ENCODE peak calls at places on chromosomes 16 and 17, in four cellular contexts. R, S, Y and U are unnamed samples.

GRCh38 chr16:71526111-71526998 is at the start of gene CHST4:
- DNase-seq in S (no peak), Y (no peak), R (peak), U (no peak)

GRCh38 chr16:88619859-88620655 is 18.3 kb upstream of the IL17C start:
- DNase-seq in S (no peak), R (peak), Y (no peak), U (no peak)

GRCh38 chr17:78774456-78774855 is 7.6 kb downstream of the CYTH1 start:
- DNase-seq in S (no peak), Y (no peak), R (no peak), U (no peak)

GRCh38 chr17:15341385-15341849 is at the start of gene TEKT3:
- DNase-seq in R (peak), Y (no peak), S (peak), U (peak)

GRCh38 chr16:592518-593306 is 2.8 kb downstream of the RAB40C start:
- DNase-seq in S (no peak), Y (no peak), R (no peak), U (no peak)

GRCh38 chr17:51165680-51166197 is 472 bp upstream of the NME2 start:
- DNase-seq in R (peak), Y (no peak), S (peak), U (no peak)

GRCh38 chr17:44894642-44895041 is 4.6 kb downstream of the EFTUD2 start:
- DNase-seq in R (no peak), Y (no peak), S (no peak), U (no peak)

GRCh38 chr17:4573115-4573514 is 11.2 kb upstream of the SMTNL2 start:
- DNase-seq in Y (no peak), S (no peak), R (no peak), U (no peak)

GRCh38 chr16:81715358-81716196 is 63.5 kb upstream of the PLCG2 start:
- DNase-seq in R (no peak), Y (peak), S (no peak), U (no peak)

GRCh38 chr16:85945424-85945751 is 46.4 kb downstream of the IRF8 start:
- DNase-seq in Y (no peak), S (no peak), R (no peak), U (no peak)

GRCh38 chr17:37230633-37231032 is 145.2 kb upstream of the C17orf78 start:
- DNase-seq in R (no peak), S (no peak), Y (no peak), U (no peak)

GRCh38 chr16:87276091-87276561 is 41.1 kb downstream of the C16orf95 start:
- DNase-seq in R (no peak), S (no peak), Y (no peak), U (peak)

GRCh38 chr16:70254965-70255286 is 3.2 kb upstream of the EXOSC6 start:
- DNase-seq in S (no peak), R (no peak), Y (no peak), U (no peak)

GRCh38 chr17:31562447-31562846 is 171.0 kb downstream of the RAB11FIP4 start:
- DNase-seq in S (no peak), R (no peak), Y (no peak), U (no peak)

GRCh38 chr17:10262451-10262850 is 64.0 kb upstream of the GAS7 start:
- DNase-seq in Y (no peak), R (no peak), S (no peak), U (no peak)

GRCh38 chr17:42467889-42468288 is 9.2 kb downstream of the ATP6V0A1 start:
- DNase-seq in R (no peak), S (no peak), Y (no peak), U (no peak)

GRCh38 chr17:6701719-6702118 is 11.4 kb downstream of the SLC13A5 start:
- DNase-seq in Y (no peak), R (no peak), S (peak), U (peak)

GRCh38 chr17:63542942-63543821 is 7.1 kb upstream of the DCAF7 start:
- DNase-seq in R (no peak), S (no peak), Y (no peak), U (no peak)

GRCh38 chr16:58409316-58409973 is 17.2 kb downstream of the GINS3 start:
- DNase-seq in R (peak), S (no peak), Y (no peak), U (peak)

GRCh38 chr17:82667668-82668000 is 19.4 kb upstream of the WDR45B start:
- DNase-seq in R (no peak), S (no peak), Y (no peak), U (no peak)

GRCh38 chr17:28684963-28685362 is 23.0 kb downstream of the SUPT6H start:
- DNase-seq in R (peak), Y (no peak), S (no peak), U (no peak)

GRCh38 chr16:84879569-84880487 is 60.0 kb downstream of the CRISPLD2 start:
- DNase-seq in S (peak), Y (no peak), R (no peak), U (peak)

GRCh38 chr17:77025781-77026180 is 115.0 kb upstream of the SEC14L1 start:
- DNase-seq in Y (no peak), R (no peak), S (no peak), U (no peak)

GRCh38 chr16:23071202-23072083 is 77.8 kb downstream of the USP31 start:
- DNase-seq in R (peak), S (no peak), Y (no peak), U (peak)

GRCh38 chr16:1012722-1013592 is 31.4 kb downstream of the SOX8 start:
- DNase-seq in S (no peak), Y (no peak), R (no peak), U (no peak)

GRCh38 chr16:46688101-46688656 is 799 bp downstream of the VPS35 start:
- DNase-seq in Y (no peak), R (peak), S (no peak), U (peak)

GRCh38 chr17:556431-556995 is 158.1 kb downstream of the VPS53 start:
- DNase-seq in R (no peak), S (no peak), Y (no peak), U (no peak)

GRCh38 chr16:19700319-19700781 is 17.7 kb downstream of the KNOP1 start:
- DNase-seq in R (peak), Y (no peak), S (no peak), U (peak)

GRCh38 chr17:56737741-56738161 is 96.0 kb downstream of the C17orf67 start:
- DNase-seq in R (peak), Y (no peak), S (no peak), U (no peak)

GRCh38 chr16:79191933-79192332 is 408.6 kb downstream of the MAF start:
- DNase-seq in R (no peak), S (no peak), Y (no peak), U (no peak)

GRCh38 chr16:5035909-5036227 is 2.1 kb upstream of the NAGPA start:
- DNase-seq in S (no peak), Y (no peak), R (no peak), U (no peak)

GRCh38 chr17:80116923-80117380 is 15.6 kb downstream of the GAA start:
- DNase-seq in Y (no peak), S (no peak), R (no peak), U (no peak)

GRCh38 chr16:3063617-3064389 is 1.6 kb upstream of the IL32 start:
- DNase-seq in S (no peak), R (no peak), Y (no peak), U (no peak)

GRCh38 chr16:56625943-56626654 is 518 bp downstream of the MT1E start:
- DNase-seq in Y (no peak), R (peak), S (no peak), U (no peak)

GRCh38 chr16:77211880-77212735 is 12.9 kb downstream of the SYCE1L start:
- DNase-seq in Y (no peak), S (peak), R (no peak), U (peak)

GRCh38 chr16:31711344-31711845 is 162.2 kb upstream of the ZNF267 start:
- DNase-seq in S (peak), R (no peak), Y (no peak), U (no peak)

GRCh38 chr16:31709181-31709580 is 164.4 kb upstream of the ZNF267 start:
- DNase-seq in R (no peak), Y (no peak), S (peak), U (no peak)

GRCh38 chr16:31710134-31710533 is 163.5 kb upstream of the ZNF267 start:
- DNase-seq in Y (no peak), R (no peak), S (no peak), U (no peak)

GRCh38 chr16:31712064-31712540 is 161.5 kb upstream of the ZNF267 start:
- DNase-seq in Y (no peak), R (no peak), S (peak), U (no peak)

DNA sequence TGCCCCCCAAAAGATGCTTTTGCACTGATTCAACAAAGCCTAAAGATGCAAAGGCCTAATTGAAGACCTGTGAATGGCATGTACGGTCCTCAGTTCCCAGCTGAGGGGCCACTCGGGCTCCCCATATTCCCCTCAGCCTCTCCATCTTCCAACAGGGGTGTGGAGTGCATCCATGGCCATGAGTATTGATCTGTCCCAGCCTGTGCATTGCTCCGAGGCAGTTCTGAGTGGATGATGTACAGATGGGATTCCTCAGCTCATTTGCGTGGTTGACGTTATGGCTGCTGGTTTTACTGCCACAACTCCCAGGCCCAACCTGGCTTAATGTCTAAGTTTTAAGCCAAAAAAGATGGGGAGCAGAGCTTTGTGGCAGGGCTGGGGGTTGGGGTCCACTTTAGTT is 162.7 kb upstream of the ZNF267 start:
- DNase-seq in S (no peak), R (no peak), Y (no peak), U (no peak)
- TF ChIP-seq FOS in S (no peak), R (no peak), Y (no peak), U (no peak)

GRCh38 chr16:11672206-11673090 is 4.2 kb downstream of the SNN start:
- DNase-seq in Y (peak), S (peak), R (no peak), U (no peak)
- TF ChIP-seq FOS in Y (no peak), S (no peak), R (no peak), U (no peak)

GRCh38 chr17:9071921-9072503 is 50.7 kb downstream of the NTN1 start:
- DNase-seq in R (no peak), Y (no peak), S (no peak), U (no peak)

GRCh38 chr17:9071016-9071415 is 49.7 kb downstream of the NTN1 start:
- DNase-seq in Y (no peak), R (no peak), S (no peak), U (no peak)

GRCh38 chr17:9074106-9074505 is 52.8 kb downstream of the NTN1 start:
- DNase-seq in Y (no peak), R (no peak), S (no peak), U (no peak)

GRCh38 chr17:9072626-9073339 is 51.5 kb downstream of the NTN1 start:
- DNase-seq in Y (no peak), R (no peak), S (no peak), U (no peak)
- TF ChIP-seq FOS in Y (no peak), R (no peak), S (no peak), U (no peak)

DNA sequence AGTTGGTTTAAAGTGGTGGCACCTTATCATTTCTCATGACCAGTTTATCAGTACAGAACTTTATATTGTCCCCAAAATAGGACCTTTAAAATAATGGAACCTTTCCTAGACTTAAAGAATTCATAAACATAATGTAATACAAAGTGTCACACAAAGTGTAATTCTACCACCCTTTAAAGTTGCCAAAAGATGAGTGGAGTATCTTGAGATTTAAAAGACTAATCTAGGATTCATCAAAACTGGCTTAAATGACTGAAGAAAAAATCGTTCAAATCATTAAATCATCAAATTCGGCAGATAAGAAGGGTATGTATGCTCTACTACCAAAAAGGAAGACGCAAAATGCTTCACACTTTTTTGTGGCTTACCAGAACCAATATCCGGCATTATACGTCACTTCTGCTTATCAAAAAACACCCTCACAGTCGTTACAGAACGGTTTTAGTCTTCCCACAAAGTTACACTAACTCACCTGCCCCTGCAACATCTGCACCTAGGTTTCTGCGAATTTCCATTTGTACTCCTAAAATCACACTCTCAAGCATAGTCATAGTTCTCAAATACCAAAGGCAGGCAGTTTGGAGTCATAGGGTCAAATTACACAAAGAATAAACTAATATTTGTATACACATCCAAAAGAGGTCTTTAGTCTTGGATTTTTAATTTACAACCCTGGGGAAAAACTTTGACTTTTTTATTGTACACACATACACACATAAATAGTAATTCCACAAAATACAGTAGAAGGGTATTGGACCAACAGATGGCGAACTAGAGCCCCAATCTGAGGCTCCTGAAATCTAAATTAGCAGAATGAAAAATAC is 1.4 kb upstream of the KANSL1 start:
- DNase-seq in R (peak), Y (peak), S (peak), U (peak)
- TF ChIP-seq FOS in R (no peak), Y (no peak), S (no peak), U (no peak)

DNA sequence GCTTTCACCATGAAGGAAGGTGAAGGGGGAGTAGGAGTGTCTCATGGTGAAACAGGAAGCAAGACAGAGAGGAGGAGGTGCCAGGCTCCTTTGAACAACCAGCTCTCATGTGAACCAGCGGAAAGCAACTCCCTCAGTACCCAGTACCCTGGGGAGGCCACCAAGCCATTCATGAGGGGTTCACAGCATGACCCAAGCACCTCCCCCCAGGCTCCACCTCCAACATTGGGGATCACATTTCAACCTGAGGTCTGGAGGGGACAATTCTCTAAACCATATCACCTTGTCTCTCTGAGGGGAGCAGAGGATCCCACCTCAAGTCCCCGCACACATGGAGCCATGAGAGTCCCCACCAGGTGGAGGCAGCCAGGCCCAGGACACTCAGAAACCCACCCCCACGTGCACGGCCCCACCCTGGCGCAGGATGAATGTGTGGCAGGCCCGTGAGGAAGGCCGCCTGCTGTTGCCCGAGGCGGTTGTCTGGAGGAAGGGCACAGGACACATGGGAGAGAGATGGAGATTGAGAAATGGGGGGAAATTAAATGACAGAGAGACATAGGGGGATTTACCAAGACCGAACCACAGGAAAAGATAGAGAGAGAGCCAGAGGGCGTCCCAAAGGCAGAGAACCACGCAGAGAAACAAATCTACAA is 85.9 kb downstream of the TMEM132E start:
- DNase-seq in R (no peak), Y (no peak), S (no peak), U (no peak)
- TF ChIP-seq FOS in R (no peak), Y (no peak), S (no peak), U (no peak)

GRCh38 chr17:7705269-7706255 is 560 bp downstream of the EFNB3 start:
- DNase-seq in R (no peak), S (no peak), Y (no peak), U (no peak)
- TF ChIP-seq FOS in R (no peak), S (no peak), Y (no peak), U (no peak)